ENCODE peak calls at places on chromosomes 11 and 22, in four cellular contexts. V, E, L and A are unnamed samples.
A peak's percentile ranks its signal among the peaks of the same experiment; 100 is the strongest.

GRCh38 chr11:28123151-28123571 is 15.0 kb downstream of the METTL15 start:
- DNase-seq in L (no peak), V (no peak), E (no peak), A (no peak)

GRCh38 chr11:15053201-15053685 is 20.1 kb upstream of the CALCB start:
- DNase-seq in E (no peak), V (no peak), L (no peak), A (no peak)

GRCh38 chr22:50274311-50274710 is 4.1 kb upstream of the MAPK11 start:
- DNase-seq in V (no peak), E (peak; percentile 44), L (peak; percentile 66), A (peak; percentile 77)

GRCh38 chr11:23555085-23555484 is 694.8 kb upstream of the CCDC179 start:
- DNase-seq in V (no peak), E (no peak), L (no peak), A (no peak)

GRCh38 chr11:111978028-111978771 is 41.1 kb downstream of the DIXDC1 start:
- DNase-seq in V (no peak), E (no peak), L (no peak), A (no peak)

GRCh38 chr11:113514856-113515255 is 39.7 kb upstream of the DRD2 start:
- DNase-seq in E (no peak), V (no peak), L (no peak), A (no peak)

GRCh38 chr22:33579448-33580093 is 340.7 kb downstream of the LARGE1 start:
- DNase-seq in L (peak; percentile 68), E (peak; percentile 7), V (no peak), A (no peak)

GRCh38 chr11:133977067-133977681 is 20.4 kb upstream of the IGSF9B start:
- DNase-seq in E (no peak), V (no peak), L (no peak), A (no peak)

GRCh38 chr22:28935713-28936112 is 52.3 kb downstream of the ZNRF3 start:
- DNase-seq in V (no peak), E (no peak), L (no peak), A (no peak)

GRCh38 chr11:70556884-70557741 is 158.8 kb downstream of the CTTN start:
- DNase-seq in V (no peak), E (no peak), L (no peak), A (peak; percentile 82)

GRCh38 chr22:31185056-31185455 is 25.1 kb downstream of the RNF185 start:
- DNase-seq in L (no peak), E (no peak), V (no peak), A (no peak)

GRCh38 chr11:122656073-122656630 is 630 bp downstream of the UBASH3B start:
- DNase-seq in E (peak; percentile 45), V (peak; percentile 75), L (peak; percentile 38), A (peak; percentile 33)

GRCh38 chr11:43360361-43361032 is 1.8 kb downstream of the TTC17 start:
- DNase-seq in V (no peak), L (no peak), E (no peak), A (no peak)

GRCh38 chr11:57626895-57627294 is 22.8 kb downstream of the YPEL4 start:
- DNase-seq in E (no peak), L (no peak), V (no peak), A (no peak)

GRCh38 chr11:43555811-43556210 is 124.7 kb upstream of the HSD17B12 start:
- DNase-seq in E (no peak), V (no peak), L (no peak), A (no peak)

GRCh38 chr22:37383342-37383741 is 43.9 kb downstream of the ELFN2 start:
- DNase-seq in L (no peak), E (no peak), V (no peak), A (no peak)

GRCh38 chr11:78753297-78753696 is 178.6 kb upstream of the NARS2 start:
- DNase-seq in L (no peak), E (no peak), V (no peak), A (no peak)

GRCh38 chr11:85685131-85685819 is 720 bp downstream of the CCDC89 start:
- DNase-seq in L (no peak), E (no peak), V (peak; percentile 48), A (no peak)

GRCh38 chr22:47556473-47556872 is 794.0 kb downstream of the TBC1D22A start:
- DNase-seq in E (no peak), L (no peak), V (no peak), A (no peak)

GRCh38 chr11:71459076-71459766 is 6.2 kb downstream of the NADSYN1 start:
- DNase-seq in E (no peak), V (no peak), L (no peak), A (no peak)

GRCh38 chr22:32684148-32684821 is 117.2 kb upstream of the TIMP3 start:
- DNase-seq in L (no peak), E (no peak), V (no peak), A (no peak)

GRCh38 chr11:113373306-113373705 is 14.3 kb upstream of the ANKK1 start:
- DNase-seq in L (no peak), E (no peak), V (no peak), A (no peak)

GRCh38 chr22:21451545-21452520 is 15.4 kb upstream of the TMEM191C start:
- DNase-seq in E (no peak), V (peak; percentile 20), L (peak; percentile 19), A (no peak)

GRCh38 chr11:61637287-61637686 is 42.9 kb upstream of the DAGLA start:
- DNase-seq in V (no peak), L (no peak), E (no peak), A (no peak)

GRCh38 chr11:116581349-116581748 is 191.4 kb downstream of the BUD13 start:
- DNase-seq in V (no peak), E (no peak), L (no peak), A (no peak)

GRCh38 chr11:134670247-134670646 is 258.2 kb upstream of the B3GAT1 start:
- DNase-seq in E (no peak), V (no peak), L (peak; percentile 20), A (no peak)

GRCh38 chr11:69116671-69117070 is 39.1 kb upstream of the SMIM38 start:
- DNase-seq in E (no peak), L (no peak), V (peak; percentile 37), A (peak; percentile 22)

GRCh38 chr22:33873186-33873585 is 47.1 kb downstream of the LARGE1 start:
- DNase-seq in E (no peak), V (no peak), L (peak; percentile 63), A (no peak)

GRCh38 chr22:36383110-36383581 is 4.6 kb downstream of the MYH9 start:
- DNase-seq in E (peak; percentile 65), L (peak; percentile 68), V (no peak), A (no peak)

GRCh38 chr22:36921309-36922096 is 8.1 kb downstream of the CSF2RB start:
- DNase-seq in E (no peak), V (no peak), L (peak; percentile 39), A (no peak)

GRCh38 chr11:94828088-94828487 is 59.9 kb downstream of the AMOTL1 start:
- DNase-seq in L (no peak), V (no peak), E (no peak), A (no peak)
- H3K27ac ChIP-seq in L (no peak overlapping the region), V (no peak overlapping the region), E (no peak overlapping the region), A (no peak overlapping the region)

DNA sequence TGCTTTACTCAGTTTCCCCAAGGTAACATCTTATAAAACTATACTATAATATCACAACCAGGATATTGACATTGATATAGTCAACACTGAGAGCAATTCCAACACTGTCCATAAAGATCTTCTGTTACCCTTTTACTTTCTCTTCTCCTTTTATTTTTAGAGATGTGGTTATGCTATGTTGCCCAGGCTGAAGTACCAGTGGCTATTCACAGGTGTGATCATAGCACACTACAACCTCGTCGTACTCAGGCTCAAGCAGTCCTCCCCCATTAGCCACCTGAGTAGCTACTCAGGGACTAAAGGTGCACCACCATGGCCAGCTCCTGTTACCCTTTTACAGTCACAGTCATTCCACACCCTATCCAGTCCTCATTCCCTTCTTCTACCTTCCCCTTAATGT is 119.7 kb downstream of the CWF19L2 start:
- DNase-seq in E (no peak), L (no peak), V (no peak), A (no peak)
- H3K4me1 ChIP-seq in E (no peaks in the 10 kb centered on the region), L (no peaks in the 10 kb centered on the region), V (no peaks in the 10 kb centered on the region), A (no peaks in the 10 kb centered on the region)

DNA sequence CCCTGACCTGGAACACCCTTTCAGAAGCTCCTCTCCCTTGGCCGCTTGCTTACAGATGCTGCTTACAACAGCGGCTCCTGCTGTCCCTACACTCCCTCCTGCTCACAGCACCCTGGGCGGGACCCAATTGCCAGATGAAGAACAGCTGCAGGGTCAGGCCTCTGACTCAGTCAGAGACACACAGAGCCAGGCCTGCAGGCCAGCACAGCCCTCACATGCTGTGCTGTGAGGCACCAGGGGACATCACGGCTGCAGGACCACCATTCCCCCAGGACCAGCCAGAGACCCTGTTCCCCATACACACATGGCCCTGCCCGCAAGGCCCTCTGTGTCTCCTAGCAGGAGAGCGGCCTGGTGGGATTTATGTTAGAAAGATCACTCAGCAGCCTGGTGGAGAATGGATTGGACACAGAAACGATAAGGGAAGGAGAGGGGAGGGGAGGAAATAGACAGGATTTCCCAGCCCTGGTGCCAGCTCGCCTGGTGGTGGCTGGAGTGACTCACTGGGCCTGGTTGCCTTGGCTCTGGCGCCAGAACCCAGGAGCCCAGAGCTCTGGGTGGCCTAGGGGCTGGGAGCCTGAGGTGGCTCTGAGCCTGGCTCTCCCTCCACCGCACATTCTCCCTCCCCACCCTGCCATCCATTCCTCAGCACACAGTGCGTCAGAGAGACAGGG is 6.7 kb downstream of the CAPN5 start:
- DNase-seq in V (peak; percentile 60), L (peak; percentile 77), E (no peak), A (peak; percentile 94)
- H3K27ac ChIP-seq in V (peak overlapping the region; percentile 77), L (peak overlapping the region; percentile 82), E (no peak overlapping the region), A (peak overlapping the region; percentile 32)

DNA sequence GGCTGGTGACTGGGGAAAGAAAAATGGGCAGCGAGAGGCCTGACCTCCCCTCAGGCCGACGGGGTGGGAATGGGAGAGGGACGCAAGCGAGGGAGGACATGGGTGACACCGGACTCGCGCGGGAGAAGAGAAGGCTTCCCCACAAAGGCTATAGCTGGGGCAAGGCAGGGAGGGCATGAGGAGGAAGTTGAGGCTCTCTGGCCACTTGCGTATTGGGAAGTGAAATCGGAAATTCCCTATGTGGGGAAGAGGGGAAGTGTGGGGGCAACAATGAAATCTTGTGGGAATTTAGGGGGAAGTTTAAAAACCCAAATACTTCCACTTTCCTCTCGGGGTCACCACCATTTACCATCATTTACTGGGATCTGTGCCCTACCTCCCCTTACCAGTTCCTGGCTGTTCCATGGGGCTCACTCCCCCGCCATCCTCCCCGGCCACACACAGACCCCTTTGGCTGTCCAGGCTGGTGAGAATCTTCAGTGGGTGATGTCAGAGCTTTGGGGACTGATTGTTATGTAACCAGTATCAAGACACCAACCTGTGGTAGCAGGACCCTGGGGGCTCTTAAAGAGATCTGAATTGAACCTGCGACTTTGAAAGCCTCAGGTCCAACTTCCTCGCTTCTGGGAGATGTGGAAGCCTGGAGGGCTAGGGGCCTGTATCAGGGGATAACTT is 942 bp upstream of the EHD1 start:
- DNase-seq in L (no peak), V (no peak), E (no peak), A (no peak)
- H3K4me1 ChIP-seq in L (peaks cover 67% of the 10 kb centered on the region), V (peaks cover 64% of the 10 kb centered on the region), E (peaks cover 54% of the 10 kb centered on the region), A (peaks cover 23% of the 10 kb centered on the region)

GRCh38 chr22:19579113-19579811 is 55.1 kb upstream of the CLDN5 start:
- DNase-seq in V (no peak), L (no peak), E (no peak), A (no peak)
- H3K27ac ChIP-seq in V (peak overlapping the region; percentile 63), L (no peak overlapping the region), E (no peak overlapping the region), A (no peak overlapping the region)

DNA sequence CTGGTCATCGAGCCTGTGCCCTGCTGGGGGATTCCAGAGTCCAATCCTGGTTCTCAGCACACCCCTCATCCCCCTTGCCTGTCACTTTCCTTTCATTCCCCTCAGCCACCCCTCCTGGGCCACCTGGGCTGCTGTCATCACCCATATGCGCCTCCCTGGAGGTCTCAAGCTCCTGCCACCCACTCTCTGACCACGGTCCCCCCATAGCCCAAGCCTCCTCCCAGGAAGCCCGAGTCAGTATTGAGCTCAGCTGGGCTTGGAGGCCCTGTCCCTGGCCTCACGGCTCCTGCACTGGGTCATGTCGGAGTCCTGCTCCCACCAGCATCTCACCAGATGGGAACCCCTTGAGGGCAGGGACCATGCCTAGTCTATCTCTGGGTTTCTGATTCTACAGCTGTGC is 44.6 kb downstream of the NFAM1 start:
- DNase-seq in L (no peak), V (no peak), E (no peak), A (no peak)
- H3K4me1 ChIP-seq in L (no peaks in the 10 kb centered on the region), V (no peaks in the 10 kb centered on the region), E (no peaks in the 10 kb centered on the region), A (no peaks in the 10 kb centered on the region)

GRCh38 chr11:36432093-36432469 is 78.0 kb downstream of the TRAF6 start:
- DNase-seq in L (no peak), E (no peak), V (no peak), A (no peak)
- H3K27ac ChIP-seq in L (no peak overlapping the region), E (no peak overlapping the region), V (no peak overlapping the region), A (peak overlapping the region; percentile 40)